ENCODE peak calls at places on chromosomes 11 and 22, in nine cellular contexts. U is cardiac fibroblast, C is uterus, L is transverse colon, N is cardiac muscle cell, M is endodermal cell, V is brain microvascular endothelial cell, R is AG09309, F is fibroblast of mammary gland. E is an unnamed sample.

GRCh38 chr11:130675917-130676316 is 227.5 kb downstream of the ADAMTS15 start:
- DNase-seq in F (no peak), L (no peak), M (no peak), R (no peak), V (no peak), U (peak), C (no peak), N (no peak), E (no peak)

GRCh38 chr11:63614136-63614664 is at the start of gene PLAAT3:
- DNase-seq in M (peak), N (peak), L (peak), C (peak), R (no peak), F (no peak), U (peak), V (no peak), E (no peak)

GRCh38 chr22:46761539-46762237 is 762 bp upstream of the TBC1D22A start:
- DNase-seq in N (no peak), V (no peak), C (no peak), F (no peak), U (no peak), M (no peak), L (no peak), R (no peak), E (no peak)

GRCh38 chr22:49373289-49373666 is 454.4 kb downstream of the BRD1 start:
- DNase-seq in F (no peak), R (no peak), C (no peak), M (no peak), U (no peak), N (no peak), V (no peak), L (no peak), E (no peak)

GRCh38 chr22:46428602-46429326 is 93.2 kb downstream of the TRMU start:
- DNase-seq in U (no peak), C (no peak), V (no peak), R (no peak), M (no peak), N (no peak), L (no peak), F (no peak), E (no peak)

GRCh38 chr11:27705873-27706820 is 5.9 kb upstream of the BDNF start:
- DNase-seq in R (no peak), N (peak), U (no peak), M (peak), F (peak), V (no peak), L (no peak), C (no peak), E (no peak)

GRCh38 chr11:103591554-103591953 is 444.9 kb upstream of the DDI1 start:
- DNase-seq in U (no peak), C (no peak), N (no peak), F (no peak), V (no peak), M (no peak), R (no peak), L (no peak), E (no peak)

GRCh38 chr11:131924446-131925240 is 554.2 kb downstream of the NTM start:
- DNase-seq in F (peak), L (no peak), U (peak), C (no peak), V (peak), M (no peak), N (no peak), R (no peak), E (peak)

GRCh38 chr11:131186629-131187075 is 183.8 kb upstream of the NTM start:
- DNase-seq in R (no peak), V (no peak), F (no peak), L (no peak), U (no peak), M (peak), C (no peak), N (peak), E (no peak)

GRCh38 chr22:50245214-50246072 is 620 bp upstream of the TUBGCP6 start:
- DNase-seq in M (no peak), V (no peak), L (peak), R (no peak), N (no peak), F (no peak), C (no peak), U (no peak), E (no peak)

GRCh38 chr22:20587206-20587958 is 80.0 kb downstream of the MED15 start:
- DNase-seq in U (no peak), F (no peak), N (no peak), V (no peak), M (no peak), C (no peak), R (no peak), L (no peak), E (no peak)

GRCh38 chr11:44979536-44980399 is 29.1 kb upstream of the TP53I11 start:
- DNase-seq in M (peak), N (no peak), U (peak), R (no peak), V (no peak), F (no peak), L (peak), C (no peak), E (peak)

GRCh38 chr22:21684492-21685163 is 18.8 kb downstream of the PPIL2 start:
- DNase-seq in F (no peak), R (no peak), M (peak), L (no peak), C (no peak), N (no peak), V (no peak), U (no peak), E (no peak)

GRCh38 chr11:132450631-132451030 is 1080.2 kb downstream of the NTM start:
- DNase-seq in M (no peak), V (no peak), R (no peak), C (no peak), F (no peak), U (no peak), L (no peak), N (no peak), E (no peak)

GRCh38 chr22:28129319-28129962 is 210.4 kb upstream of the PITPNB start:
- DNase-seq in L (no peak), V (no peak), U (no peak), F (no peak), R (no peak), N (no peak), M (peak), C (no peak), E (no peak)

GRCh38 chr11:125233116-125233515 is 68.6 kb downstream of the PKNOX2 start:
- DNase-seq in U (no peak), R (no peak), V (no peak), M (no peak), C (no peak), N (no peak), L (no peak), F (no peak), E (no peak)

GRCh38 chr11:32088117-32088941 is 2.5 kb upstream of the RCN1 start:
- DNase-seq in U (peak), R (peak), N (peak), M (no peak), F (peak), C (no peak), V (peak), L (no peak), E (peak)

GRCh38 chr22:25747245-25747944 is 5.4 kb downstream of the MYO18B start:
- DNase-seq in V (peak), M (no peak), C (peak), F (peak), U (peak), N (no peak), R (peak), L (peak), E (peak)

GRCh38 chr11:60332923-60333322 is 5.9 kb downstream of the MS4A6E start:
- DNase-seq in U (no peak), N (no peak), L (no peak), V (no peak), R (no peak), F (no peak), C (no peak), M (no peak), E (no peak)

GRCh38 chr11:108216988-108217387 is 5.5 kb downstream of the NPAT start:
- DNase-seq in F (peak), C (no peak), V (no peak), M (no peak), U (no peak), R (no peak), L (no peak), N (no peak), E (no peak)

GRCh38 chr22:25232301-25232700 is 12.9 kb downstream of the CRYBB2 start:
- DNase-seq in R (no peak), U (peak), L (no peak), M (no peak), N (no peak), C (no peak), V (no peak), F (peak), E (no peak)

DNA sequence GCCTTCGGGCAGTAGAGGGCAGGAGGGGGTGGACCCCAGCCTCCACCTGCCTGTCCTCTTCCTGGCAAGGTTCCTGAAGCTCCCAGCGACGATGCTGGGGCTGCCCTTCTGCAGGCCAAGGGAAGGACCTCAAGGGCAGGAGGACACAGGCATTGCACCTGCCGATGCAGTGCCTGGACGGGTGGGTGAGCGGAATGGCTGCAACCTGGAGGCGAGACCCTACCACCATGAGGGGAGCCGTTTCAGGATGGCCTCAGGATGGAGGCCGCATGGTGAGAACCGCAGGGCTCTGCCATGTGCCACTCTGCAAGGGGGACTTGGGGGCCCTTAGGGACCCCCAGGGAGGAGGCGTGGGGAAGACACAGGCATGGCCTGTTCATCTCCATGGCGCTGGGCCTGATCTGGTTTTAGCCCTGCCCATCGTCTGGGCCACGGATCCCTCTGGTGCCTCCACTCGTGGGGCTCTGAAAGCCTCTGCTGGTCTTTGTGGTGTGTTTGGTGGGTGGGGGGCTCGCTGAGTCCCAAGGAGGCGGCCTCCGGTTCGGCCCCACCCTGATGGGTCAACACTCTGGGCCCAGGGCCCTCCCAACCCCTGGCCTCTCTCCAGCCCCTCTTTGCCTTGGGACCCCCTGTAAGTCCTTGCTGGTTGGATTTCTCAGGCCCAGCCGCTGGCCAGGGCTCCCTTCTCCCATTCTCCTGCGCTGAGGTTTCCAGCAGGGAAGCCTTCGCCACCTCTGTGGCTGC is 1.3 kb upstream of the LSP1 start:
- DNase-seq in L (no peak), M (no peak), R (no peak), U (no peak), V (no peak), N (no peak), F (no peak), C (no peak), E (no peak)
- H3K4me3 ChIP-seq in L (no peak), M (no peak), R (no peak), U (no peak), V (no peak), N (no peak), F (no peak), C (no peak), E (no peak)

GRCh38 chr11:119320593-119321524 is 3.9 kb upstream of the MCAM start:
- DNase-seq in U (peak), L (peak), M (peak), F (peak), V (peak), N (peak), C (peak), R (no peak), E (no peak)
- TF ChIP-seq CTCF in U (no peak), L (no peak), M (no peak), F (no peak), V (no peak), N (no peak), C (no peak), R (no peak), E (no peak)

GRCh38 chr22:37218771-37219411 is 6.6 kb upstream of the SSTR3 start:
- DNase-seq in M (no peak), U (no peak), L (peak), C (no peak), V (no peak), N (no peak), F (no peak), R (no peak), E (no peak)
- H3K4me3 ChIP-seq in M (no peak), U (no peak), L (no peak), C (no peak), V (no peak), N (no peak), F (no peak), R (no peak), E (no peak)

GRCh38 chr11:115985896-115986295 is 481.7 kb upstream of the CADM1 start:
- DNase-seq in M (no peak), R (no peak), V (no peak), F (no peak), C (no peak), L (no peak), N (no peak), U (no peak), E (no peak)
- TF ChIP-seq CTCF in M (no peak), R (no peak), V (no peak), F (no peak), C (no peak), L (no peak), N (no peak), U (no peak), E (no peak)

GRCh38 chr11:65611758-65612603 is 2.0 kb downstream of the MAP3K11 start:
- DNase-seq in M (no peak), L (no peak), F (peak), U (peak), C (no peak), R (no peak), V (peak), N (no peak), E (no peak)
- H3K4me3 ChIP-seq in M (peak), L (no peak), F (peak), U (peak), C (peak), R (no peak), V (peak), N (no peak), E (peak)

GRCh38 chr11:77732143-77732542 is 88.4 kb downstream of the RSF1 start:
- DNase-seq in V (no peak), R (no peak), L (no peak), U (no peak), F (no peak), C (no peak), M (no peak), N (no peak), E (no peak)

GRCh38 chr11:77729063-77729462 is 91.5 kb downstream of the RSF1 start:
- DNase-seq in F (no peak), M (no peak), V (no peak), C (no peak), N (no peak), R (no peak), L (no peak), U (no peak), E (no peak)

GRCh38 chr11:77730789-77731188 is 89.7 kb downstream of the RSF1 start:
- DNase-seq in M (no peak), L (no peak), R (no peak), U (no peak), V (no peak), F (no peak), C (no peak), N (no peak), E (no peak)

DNA sequence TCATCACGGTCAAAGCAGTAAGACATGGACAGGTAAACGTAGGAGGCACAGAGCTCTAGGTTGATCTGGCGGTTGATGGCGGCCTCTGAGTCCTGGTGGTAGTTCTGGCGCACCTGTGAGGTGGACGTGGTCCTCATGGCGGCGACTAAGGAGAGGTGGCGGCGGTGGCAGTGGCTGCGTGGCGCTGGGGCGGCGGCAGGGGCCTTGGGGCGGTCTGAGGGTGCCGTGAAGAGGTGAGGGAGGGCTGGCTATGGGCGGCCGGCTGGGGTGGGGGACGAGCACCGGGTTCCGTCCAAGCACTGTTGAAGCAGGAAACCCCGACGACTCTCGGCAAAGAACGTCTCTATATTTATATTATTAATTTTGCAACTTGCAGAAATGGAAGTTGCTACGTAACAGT is 85.6 kb downstream of the RSF1 start:
- DNase-seq in R (no peak), N (no peak), U (no peak), L (no peak), M (no peak), V (no peak), C (no peak), F (no peak), E (no peak)
- TF ChIP-seq CTCF in R (no peak), N (no peak), U (no peak), L (no peak), M (no peak), V (no peak), C (no peak), F (no peak), E (no peak)

GRCh38 chr11:19842505-19842904 is 129.9 kb downstream of the NAV2 start:
- DNase-seq in V (peak), R (no peak), U (peak), M (no peak), L (no peak), F (peak), N (no peak), C (no peak), E (no peak)

GRCh38 chr11:19843106-19843505 is 130.5 kb downstream of the NAV2 start:
- DNase-seq in F (no peak), C (no peak), V (no peak), M (no peak), U (no peak), L (no peak), R (no peak), N (no peak), E (no peak)

GRCh38 chr11:19845633-19846032 is 133.0 kb downstream of the NAV2 start:
- DNase-seq in F (no peak), U (no peak), C (no peak), N (no peak), V (no peak), M (no peak), R (no peak), L (no peak), E (no peak)

GRCh38 chr11:19844806-19845205 is 132.2 kb downstream of the NAV2 start:
- DNase-seq in U (no peak), L (no peak), N (no peak), M (no peak), R (no peak), C (no peak), F (no peak), V (no peak), E (no peak)

GRCh38 chr11:19844012-19844411 is 131.4 kb downstream of the NAV2 start:
- DNase-seq in C (no peak), F (no peak), N (no peak), L (no peak), V (no peak), R (no peak), M (no peak), U (no peak), E (no peak)
- H3K4me3 ChIP-seq in C (no peak), F (no peak), N (no peak), L (no peak), V (no peak), R (no peak), M (no peak), U (no peak), E (no peak)

GRCh38 chr11:64849600-64850356 is 5.3 kb upstream of the CDC42BPG start:
- DNase-seq in C (no peak), L (no peak), V (no peak), R (no peak), M (no peak), F (peak), N (no peak), U (peak), E (no peak)

GRCh38 chr11:64850979-64851567 is 6.6 kb upstream of the CDC42BPG start:
- DNase-seq in U (no peak), C (no peak), F (no peak), L (peak), R (no peak), M (peak), N (no peak), V (no peak), E (no peak)

GRCh38 chr11:64846998-64847666 is 2.7 kb upstream of the CDC42BPG start:
- DNase-seq in N (peak), R (no peak), F (peak), L (peak), V (peak), U (peak), C (peak), M (peak), E (no peak)

GRCh38 chr11:64848214-64848778 is 3.8 kb upstream of the CDC42BPG start:
- DNase-seq in L (no peak), V (no peak), C (no peak), U (no peak), M (no peak), F (no peak), N (no peak), R (no peak), E (no peak)

GRCh38 chr11:64848779-64849599 is 4.5 kb upstream of the CDC42BPG start:
- DNase-seq in M (peak), C (no peak), N (no peak), V (no peak), R (no peak), L (peak), U (no peak), F (no peak), E (no peak)
- TF ChIP-seq CTCF in M (peak), C (no peak), N (no peak), V (peak), R (peak), L (peak), U (no peak), F (no peak), E (peak)